ENCODE peak calls at places on chromosomes 3 and 15, in five cellular contexts. I, R, H, D and F are unnamed samples.

GRCh38 chr3:20669184-20669583 is 483.2 kb upstream of the SGO1 start:
- DNase-seq in I (no peak), R (no peak), H (no peak), D (no peak), F (no peak)

GRCh38 chr15:99320374-99321215 is 69.3 kb downstream of the LRRC28 start:
- DNase-seq in I (no peak), R (no peak), H (no peak), D (no peak), F (no peak)

GRCh38 chr15:70063284-70063991 is 34.3 kb downstream of the TLE3 start:
- DNase-seq in I (no peak), R (no peak), H (no peak), D (no peak), F (no peak)

GRCh38 chr3:11211531-11212300 is 57.4 kb downstream of the HRH1 start:
- DNase-seq in I (no peak), R (no peak), H (no peak), D (no peak), F (peak; percentile 56)

GRCh38 chr3:87503901-87504498 is 227.6 kb upstream of the POU1F1 start:
- DNase-seq in I (no peak), R (peak; percentile 14), H (peak; percentile 29), D (peak; percentile 72), F (no peak)

GRCh38 chr3:149487598-149488197 is 13.2 kb downstream of the TM4SF4 start:
- DNase-seq in I (no peak), R (no peak), H (peak; percentile 37), D (peak; percentile 38), F (no peak)

GRCh38 chr3:118801899-118802298 is 232.7 kb downstream of the IGSF11 start:
- DNase-seq in I (no peak), R (no peak), H (no peak), D (no peak), F (no peak)

GRCh38 chr3:145915787-145916186 is 245.2 kb downstream of the PLOD2 start:
- DNase-seq in I (no peak), R (no peak), H (no peak), D (no peak), F (no peak)

GRCh38 chr15:68347392-68347791 is 69.8 kb downstream of the FEM1B start:
- DNase-seq in I (no peak), R (no peak), H (no peak), D (no peak), F (no peak)
- TF ChIP-seq CTCF in I (no peak), R (no peak), H (no peak), D (no peak), F (no peak)

GRCh38 chr15:41583795-41584194 is 24.8 kb downstream of the TYRO3 start:
- DNase-seq in I (no peak), R (no peak), H (no peak), D (peak; percentile 86), F (no peak)

GRCh38 chr15:41581110-41581509 is 22.1 kb downstream of the TYRO3 start:
- DNase-seq in I (no peak), R (no peak), H (no peak), D (peak; percentile 14), F (no peak)

GRCh38 chr15:41584636-41585139 is 25.7 kb downstream of the TYRO3 start:
- DNase-seq in I (no peak), R (no peak), H (no peak), D (no peak), F (no peak)

DNA sequence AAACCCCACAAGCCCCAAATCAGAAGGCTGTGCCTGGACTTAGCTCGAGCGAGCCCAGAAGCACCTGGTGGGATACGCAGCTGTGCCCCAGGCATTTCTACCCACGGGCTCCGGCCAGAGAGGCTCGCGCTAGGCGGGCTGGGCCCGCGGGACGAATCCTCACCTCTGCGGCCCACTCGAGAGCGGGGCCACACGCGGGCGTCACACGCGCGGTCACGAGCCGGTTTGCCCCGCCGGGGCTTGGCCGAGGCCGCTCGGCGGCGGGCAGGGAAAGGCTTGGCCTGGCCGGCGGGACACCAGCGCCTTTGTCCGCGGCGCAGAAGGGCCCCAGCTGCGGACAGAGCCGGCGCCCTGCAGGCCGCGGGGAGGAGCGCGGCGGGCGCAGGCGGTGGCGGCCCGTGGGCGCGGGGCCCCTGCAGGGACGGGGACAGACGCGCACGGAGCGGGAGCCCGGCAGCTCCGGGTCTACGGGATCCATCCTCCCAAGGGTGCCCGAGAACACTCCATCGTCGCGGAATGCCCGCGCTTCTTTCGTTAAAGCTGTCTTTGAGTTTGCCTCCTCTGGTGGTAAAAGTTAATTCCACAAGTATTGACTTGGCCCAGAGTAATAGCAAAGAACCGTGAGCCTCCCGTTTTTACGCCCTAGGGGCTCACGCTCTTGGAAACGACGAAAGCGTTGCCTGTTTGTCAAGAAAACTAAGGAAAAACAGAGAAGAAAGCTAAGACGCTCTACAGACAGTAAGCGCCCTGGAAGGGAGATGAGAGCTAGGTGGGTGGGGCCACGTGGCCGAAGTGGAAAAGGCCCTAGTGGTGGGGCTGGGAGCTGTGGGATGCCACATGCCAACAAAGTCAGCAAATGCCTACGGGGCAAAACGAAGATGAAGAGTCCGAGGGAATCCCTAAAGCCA is 26.4 kb downstream of the TYRO3 start:
- DNase-seq in I (peak; percentile 69), R (no peak), H (peak; percentile 48), D (no peak), F (no peak)
- TF ChIP-seq CTCF in I (peak; percentile 40), R (no peak), H (peak; percentile 31), D (no peak), F (peak; percentile 27)

GRCh38 chr3:19543212-19543841 is 390.7 kb downstream of the EFHB start:
- DNase-seq in I (no peak), R (no peak), H (no peak), D (peak; percentile 66), F (no peak)
- TF ChIP-seq CTCF in I (peak; percentile 43), R (peak; percentile 80), H (peak; percentile 28), D (peak; percentile 88), F (no peak)

DNA sequence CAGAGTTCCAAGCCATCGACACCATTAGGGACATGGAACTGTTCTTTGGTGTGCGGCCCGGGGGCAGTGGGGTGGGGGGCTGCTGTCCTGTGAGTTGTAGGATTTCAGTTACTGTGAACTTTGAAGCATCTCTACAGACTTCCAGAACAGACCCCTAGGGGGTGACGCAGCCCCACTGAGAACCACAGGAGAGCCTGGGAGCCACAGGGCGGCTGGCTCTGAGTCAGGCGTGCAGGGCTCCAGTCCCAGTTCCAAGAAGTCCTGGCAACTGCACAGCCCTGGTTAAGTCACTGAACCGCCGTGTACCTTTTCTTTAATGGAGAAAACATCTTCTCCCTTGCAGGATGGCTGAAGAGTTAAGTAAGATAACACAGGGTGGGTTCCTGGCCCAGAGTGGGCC is 23.5 kb upstream of the LRTM1 start:
- DNase-seq in I (peak; percentile 92), R (no peak), H (peak; percentile 56), D (no peak), F (peak; percentile 77)
- TF ChIP-seq CTCF in I (peak; percentile 75), R (peak; percentile 30), H (peak; percentile 34), D (no peak), F (no peak)

GRCh38 chr3:139450155-139450554 is 26.2 kb downstream of the RBP2 start:
- DNase-seq in I (no peak), R (no peak), H (no peak), D (no peak), F (no peak)
- TF ChIP-seq CTCF in I (no peak), R (no peak), H (no peak), D (no peak), F (no peak)

GRCh38 chr3:134885877-134886621 is 91.0 kb downstream of the EPHB1 start:
- DNase-seq in I (no peak), R (no peak), H (no peak), D (peak; percentile 46), F (no peak)
- TF ChIP-seq CTCF in I (no peak), R (no peak), H (no peak), D (peak; percentile 38), F (no peak)